ENCODE peak calls at places on chromosomes 1 and 21, in seven cellular contexts. One of them, this sample, is unnamed.

GRCh38 chr1:151372411-151372934 is at the start of gene SELENBP1:
- DNase-seq in GM06990: no peak
- DNase-seq in HL-60: no peak
- DNase-seq in LNCaP clone FGC: peak
- DNase-seq in progenitor cell of endocrine pancreas: peak
- DNase-seq in cardiac fibroblast: peak
- DNase-seq in left ventricle myocardium inferior: peak
- DNase-seq in this sample: no peak

GRCh38 chr1:234490789-234491479 is 12.0 kb upstream of the TARBP1 start:
- DNase-seq in progenitor cell of endocrine pancreas: no peak
- DNase-seq in HL-60: no peak
- DNase-seq in LNCaP clone FGC: no peak
- DNase-seq in cardiac fibroblast: peak
- DNase-seq in GM06990: no peak
- DNase-seq in left ventricle myocardium inferior: no peak
- DNase-seq in this sample: no peak

GRCh38 chr21:14545906-14546480 is at the start of gene SAMSN1:
- DNase-seq in GM06990: no peak
- DNase-seq in LNCaP clone FGC: no peak
- DNase-seq in progenitor cell of endocrine pancreas: no peak
- DNase-seq in left ventricle myocardium inferior: no peak
- DNase-seq in HL-60: peak
- DNase-seq in cardiac fibroblast: peak
- DNase-seq in this sample: no peak

GRCh38 chr1:203368624-203369451 is 17.9 kb upstream of the FMOD start:
- DNase-seq in left ventricle myocardium inferior: peak
- DNase-seq in GM06990: no peak
- DNase-seq in LNCaP clone FGC: no peak
- DNase-seq in HL-60: peak
- DNase-seq in progenitor cell of endocrine pancreas: no peak
- DNase-seq in cardiac fibroblast: peak
- DNase-seq in this sample: no peak

GRCh38 chr1:96329121-96329520 is 392.5 kb upstream of the PTBP2 start:
- DNase-seq in cardiac fibroblast: peak
- DNase-seq in left ventricle myocardium inferior: no peak
- DNase-seq in progenitor cell of endocrine pancreas: no peak
- DNase-seq in LNCaP clone FGC: no peak
- DNase-seq in GM06990: no peak
- DNase-seq in HL-60: no peak
- DNase-seq in this sample: no peak

GRCh38 chr21:37082375-37082774 is 9.3 kb downstream of the TTC3 start:
- DNase-seq in cardiac fibroblast: no peak
- DNase-seq in GM06990: no peak
- DNase-seq in progenitor cell of endocrine pancreas: no peak
- DNase-seq in HL-60: no peak
- DNase-seq in left ventricle myocardium inferior: no peak
- DNase-seq in LNCaP clone FGC: no peak
- DNase-seq in this sample: no peak

GRCh38 chr1:113453771-113454083 is 63.4 kb downstream of the MAGI3 start:
- DNase-seq in GM06990: no peak
- DNase-seq in LNCaP clone FGC: no peak
- DNase-seq in HL-60: no peak
- DNase-seq in left ventricle myocardium inferior: no peak
- DNase-seq in cardiac fibroblast: no peak
- DNase-seq in progenitor cell of endocrine pancreas: no peak
- DNase-seq in this sample: no peak

GRCh38 chr1:164953095-164953494 is 394.1 kb downstream of the PBX1 start:
- DNase-seq in cardiac fibroblast: peak
- DNase-seq in LNCaP clone FGC: no peak
- DNase-seq in HL-60: no peak
- DNase-seq in GM06990: no peak
- DNase-seq in left ventricle myocardium inferior: no peak
- DNase-seq in progenitor cell of endocrine pancreas: no peak
- DNase-seq in this sample: no peak

GRCh38 chr1:32392358-32392757 is 1.9 kb downstream of the BSDC1 start:
- DNase-seq in HL-60: peak
- DNase-seq in GM06990: no peak
- DNase-seq in LNCaP clone FGC: no peak
- DNase-seq in left ventricle myocardium inferior: no peak
- DNase-seq in progenitor cell of endocrine pancreas: no peak
- DNase-seq in cardiac fibroblast: peak
- DNase-seq in this sample: no peak

GRCh38 chr21:36149788-36150187 is 6.8 kb upstream of the DOP1B start:
- DNase-seq in progenitor cell of endocrine pancreas: no peak
- DNase-seq in cardiac fibroblast: no peak
- DNase-seq in GM06990: no peak
- DNase-seq in LNCaP clone FGC: no peak
- DNase-seq in left ventricle myocardium inferior: no peak
- DNase-seq in HL-60: no peak
- DNase-seq in this sample: no peak

GRCh38 chr1:100928128-100928527 is 32.2 kb downstream of the SLC30A7 start:
- DNase-seq in HL-60: no peak
- DNase-seq in LNCaP clone FGC: no peak
- DNase-seq in progenitor cell of endocrine pancreas: no peak
- DNase-seq in GM06990: no peak
- DNase-seq in left ventricle myocardium inferior: no peak
- DNase-seq in cardiac fibroblast: no peak
- DNase-seq in this sample: no peak

GRCh38 chr1:17585266-17585987 is 45.9 kb downstream of the ARHGEF10L start:
- DNase-seq in cardiac fibroblast: no peak
- DNase-seq in LNCaP clone FGC: no peak
- DNase-seq in GM06990: no peak
- DNase-seq in HL-60: no peak
- DNase-seq in progenitor cell of endocrine pancreas: no peak
- DNase-seq in left ventricle myocardium inferior: no peak
- DNase-seq in this sample: no peak

GRCh38 chr1:54754486-54755285 is 9.6 kb downstream of the PARS2 start:
- DNase-seq in cardiac fibroblast: no peak
- DNase-seq in LNCaP clone FGC: no peak
- DNase-seq in HL-60: no peak
- DNase-seq in GM06990: no peak
- DNase-seq in progenitor cell of endocrine pancreas: no peak
- DNase-seq in left ventricle myocardium inferior: no peak
- DNase-seq in this sample: no peak

GRCh38 chr1:25053576-25054075 is 123.5 kb upstream of the RUNX3 start:
- DNase-seq in left ventricle myocardium inferior: no peak
- DNase-seq in LNCaP clone FGC: no peak
- DNase-seq in cardiac fibroblast: no peak
- DNase-seq in HL-60: no peak
- DNase-seq in GM06990: no peak
- DNase-seq in progenitor cell of endocrine pancreas: no peak
- DNase-seq in this sample: no peak

GRCh38 chr1:168381850-168382249 is 101.2 kb downstream of the TBX19 start:
- DNase-seq in progenitor cell of endocrine pancreas: no peak
- DNase-seq in cardiac fibroblast: no peak
- DNase-seq in LNCaP clone FGC: no peak
- DNase-seq in GM06990: no peak
- DNase-seq in HL-60: no peak
- DNase-seq in left ventricle myocardium inferior: no peak
- DNase-seq in this sample: no peak

GRCh38 chr1:59570524-59570923 is 244.2 kb upstream of the HOOK1 start:
- DNase-seq in cardiac fibroblast: peak
- DNase-seq in progenitor cell of endocrine pancreas: no peak
- DNase-seq in left ventricle myocardium inferior: no peak
- DNase-seq in LNCaP clone FGC: no peak
- DNase-seq in GM06990: no peak
- DNase-seq in HL-60: peak
- DNase-seq in this sample: no peak

GRCh38 chr1:98286656-98287055 is 365.8 kb upstream of the DPYD start:
- DNase-seq in GM06990: no peak
- DNase-seq in HL-60: no peak
- DNase-seq in progenitor cell of endocrine pancreas: no peak
- DNase-seq in LNCaP clone FGC: no peak
- DNase-seq in cardiac fibroblast: no peak
- DNase-seq in left ventricle myocardium inferior: no peak
- DNase-seq in this sample: no peak

GRCh38 chr1:99587008-99587407 is 58.9 kb upstream of the PALMD start:
- DNase-seq in GM06990: no peak
- DNase-seq in left ventricle myocardium inferior: no peak
- DNase-seq in LNCaP clone FGC: no peak
- DNase-seq in cardiac fibroblast: no peak
- DNase-seq in HL-60: no peak
- DNase-seq in progenitor cell of endocrine pancreas: no peak
- DNase-seq in this sample: no peak

DNA sequence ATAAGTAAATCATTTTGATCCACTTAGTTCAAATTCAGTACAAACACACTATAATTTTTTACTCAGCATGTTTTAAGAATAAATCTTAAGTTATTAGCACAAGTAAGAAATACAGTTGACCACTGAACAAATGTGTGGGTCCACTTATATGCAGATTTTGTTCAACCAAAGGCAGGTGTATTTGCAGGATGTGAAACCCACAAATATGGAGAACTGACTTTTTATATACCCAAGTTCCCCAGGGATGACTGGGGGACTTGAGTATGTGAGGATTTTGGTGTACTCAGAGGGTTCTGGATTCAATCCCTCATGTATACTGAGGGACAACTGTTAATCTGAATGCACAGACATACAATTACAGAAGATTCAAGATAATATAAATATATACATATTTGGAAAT is 25.7 kb upstream of the ERICH3 start:
- DNase-seq in LNCaP clone FGC: no peak
- DNase-seq in cardiac fibroblast: no peak
- DNase-seq in left ventricle myocardium inferior: no peak
- DNase-seq in HL-60: no peak
- DNase-seq in progenitor cell of endocrine pancreas: no peak
- DNase-seq in GM06990: no peak
- DNase-seq in this sample: no peak
- TF ChIP-seq CTCF in LNCaP clone FGC: no peak
- TF ChIP-seq CTCF in cardiac fibroblast: no peak
- TF ChIP-seq CTCF in left ventricle myocardium inferior: no peak
- TF ChIP-seq CTCF in HL-60: no peak
- TF ChIP-seq CTCF in progenitor cell of endocrine pancreas: no peak
- TF ChIP-seq CTCF in GM06990: no peak
- TF ChIP-seq CTCF in this sample: no peak

DNA sequence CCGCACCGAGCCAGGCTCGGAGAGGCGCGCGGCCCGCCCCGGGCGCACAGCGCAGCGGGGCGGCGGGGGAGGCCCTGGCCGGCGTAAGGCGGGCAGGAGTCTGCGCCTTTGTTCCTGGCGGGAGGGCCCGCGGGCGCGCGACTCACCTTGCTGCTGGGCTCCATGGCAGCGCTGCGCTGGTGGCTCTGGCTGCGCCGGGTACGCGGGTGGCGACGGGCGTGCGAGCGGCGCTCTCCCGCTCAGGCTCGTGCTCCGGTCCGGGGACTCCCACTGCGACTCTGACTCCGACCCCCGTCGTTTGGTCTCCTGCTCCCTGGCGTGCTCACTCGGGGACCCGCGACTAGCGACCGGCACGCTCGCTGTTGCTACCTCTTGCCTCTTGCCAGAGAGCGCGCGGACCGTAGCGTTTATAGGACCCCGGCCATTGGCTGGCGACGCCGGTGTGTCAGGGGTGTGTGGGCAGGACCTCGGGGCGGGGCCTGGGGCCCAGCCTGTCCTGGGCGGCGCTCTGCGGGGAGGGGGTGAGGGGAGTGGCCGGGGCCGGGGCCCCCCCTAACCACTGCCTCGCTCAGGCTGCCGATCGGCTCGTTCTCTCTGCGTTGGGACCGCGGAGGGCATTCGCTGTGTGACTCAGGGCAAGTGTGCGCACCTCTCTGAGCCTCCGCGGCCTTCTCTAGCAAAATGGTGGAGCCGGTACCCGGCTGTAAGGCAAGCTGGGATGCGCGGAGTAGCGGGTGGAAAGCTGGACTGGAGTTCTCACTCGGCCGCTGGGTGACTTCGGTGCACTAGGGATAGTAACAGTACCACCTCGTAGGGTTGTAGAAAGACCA is at the start of gene SLC2A1:
- DNase-seq in progenitor cell of endocrine pancreas: peak
- DNase-seq in LNCaP clone FGC: peak
- DNase-seq in cardiac fibroblast: peak
- DNase-seq in left ventricle myocardium inferior: peak
- DNase-seq in HL-60: peak
- DNase-seq in GM06990: peak
- DNase-seq in this sample: peak
- TF ChIP-seq CTCF in progenitor cell of endocrine pancreas: no peak
- TF ChIP-seq CTCF in LNCaP clone FGC: no peak
- TF ChIP-seq CTCF in cardiac fibroblast: no peak
- TF ChIP-seq CTCF in left ventricle myocardium inferior: no peak
- TF ChIP-seq CTCF in HL-60: no peak
- TF ChIP-seq CTCF in GM06990: no peak
- TF ChIP-seq CTCF in this sample: no peak

GRCh38 chr1:211490038-211490678 is 1.8 kb downstream of the RD3 start:
- DNase-seq in LNCaP clone FGC: no peak
- DNase-seq in GM06990: no peak
- DNase-seq in HL-60: no peak
- DNase-seq in cardiac fibroblast: no peak
- DNase-seq in left ventricle myocardium inferior: no peak
- DNase-seq in progenitor cell of endocrine pancreas: no peak
- DNase-seq in this sample: no peak

GRCh38 chr1:211488641-211489040 is 3.3 kb downstream of the RD3 start:
- DNase-seq in progenitor cell of endocrine pancreas: no peak
- DNase-seq in left ventricle myocardium inferior: no peak
- DNase-seq in GM06990: no peak
- DNase-seq in LNCaP clone FGC: no peak
- DNase-seq in HL-60: no peak
- DNase-seq in cardiac fibroblast: no peak
- DNase-seq in this sample: no peak

GRCh38 chr1:211493133-211493864 is 1.3 kb upstream of the RD3 start:
- DNase-seq in HL-60: no peak
- DNase-seq in progenitor cell of endocrine pancreas: no peak
- DNase-seq in GM06990: no peak
- DNase-seq in left ventricle myocardium inferior: no peak
- DNase-seq in cardiac fibroblast: no peak
- DNase-seq in LNCaP clone FGC: no peak
- DNase-seq in this sample: no peak

GRCh38 chr1:211492511-211493132 is 660 bp upstream of the RD3 start:
- DNase-seq in LNCaP clone FGC: no peak
- DNase-seq in progenitor cell of endocrine pancreas: no peak
- DNase-seq in GM06990: no peak
- DNase-seq in cardiac fibroblast: no peak
- DNase-seq in left ventricle myocardium inferior: no peak
- DNase-seq in HL-60: no peak
- DNase-seq in this sample: no peak

DNA sequence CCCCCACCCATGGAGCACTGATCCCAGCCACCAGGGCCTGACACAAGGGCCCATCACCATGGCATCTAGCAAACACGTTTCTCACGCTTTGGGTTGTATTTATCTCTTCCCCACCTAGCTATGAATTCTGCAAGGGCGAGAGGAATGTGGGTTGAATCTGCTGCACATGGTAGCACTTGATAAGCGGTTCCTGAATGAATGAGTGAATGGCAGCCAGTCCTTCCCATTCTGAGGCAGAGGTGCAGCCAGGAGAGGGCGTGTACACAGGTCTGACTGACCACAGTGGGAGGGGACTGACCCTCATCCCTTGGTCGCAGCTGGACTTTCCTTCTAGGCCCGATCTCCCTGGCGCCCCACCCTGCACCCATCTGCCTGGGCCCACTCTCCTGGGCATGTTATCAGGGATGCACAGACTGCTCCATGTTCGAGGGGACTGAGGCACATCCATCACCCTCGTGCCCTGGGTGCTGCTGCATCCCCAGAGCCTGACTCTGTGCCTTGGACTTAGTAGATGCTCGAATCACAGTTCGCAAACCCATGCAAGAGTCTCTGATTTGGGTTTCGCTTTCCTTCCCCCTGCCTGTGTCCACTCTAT is 1.0 kb downstream of the RD3 start:
- DNase-seq in progenitor cell of endocrine pancreas: no peak
- DNase-seq in cardiac fibroblast: no peak
- DNase-seq in LNCaP clone FGC: no peak
- DNase-seq in HL-60: no peak
- DNase-seq in left ventricle myocardium inferior: no peak
- DNase-seq in GM06990: no peak
- DNase-seq in this sample: no peak
- TF ChIP-seq CTCF in progenitor cell of endocrine pancreas: no peak
- TF ChIP-seq CTCF in cardiac fibroblast: no peak
- TF ChIP-seq CTCF in LNCaP clone FGC: no peak
- TF ChIP-seq CTCF in HL-60: no peak
- TF ChIP-seq CTCF in left ventricle myocardium inferior: no peak
- TF ChIP-seq CTCF in GM06990: no peak
- TF ChIP-seq CTCF in this sample: no peak

GRCh38 chr1:89953072-89953626 is 41.8 kb upstream of the ZNF326 start:
- DNase-seq in left ventricle myocardium inferior: no peak
- DNase-seq in progenitor cell of endocrine pancreas: no peak
- DNase-seq in cardiac fibroblast: peak
- DNase-seq in GM06990: peak
- DNase-seq in LNCaP clone FGC: no peak
- DNase-seq in HL-60: peak
- DNase-seq in this sample: no peak
- TF ChIP-seq CTCF in left ventricle myocardium inferior: peak
- TF ChIP-seq CTCF in progenitor cell of endocrine pancreas: no peak
- TF ChIP-seq CTCF in cardiac fibroblast: no peak
- TF ChIP-seq CTCF in GM06990: peak
- TF ChIP-seq CTCF in LNCaP clone FGC: peak
- TF ChIP-seq CTCF in HL-60: no peak
- TF ChIP-seq CTCF in this sample: no peak